ENCODE peak calls at places on chromosomes 4 and X, in five cellular contexts. One of them, this sample, is unnamed.

GRCh38 chr4:117370944-117371665 is 285.7 kb upstream of the TRAM1L1 start:
- DNase-seq in upper lobe of left lung: no peak
- DNase-seq in psoas muscle: no peak
- DNase-seq in body of pancreas: no peak
- DNase-seq in Panc1: no peak
- DNase-seq in this sample: no peak

GRCh38 chrX:102768984-102769761 is 48.6 kb downstream of the GPRASP3 start:
- DNase-seq in psoas muscle: peak
- DNase-seq in Panc1: peak
- DNase-seq in upper lobe of left lung: peak
- DNase-seq in body of pancreas: peak
- DNase-seq in this sample: peak

GRCh38 chr4:72312032-72312650 is 256.9 kb downstream of the ADAMTS3 start:
- DNase-seq in upper lobe of left lung: peak
- DNase-seq in body of pancreas: peak
- DNase-seq in psoas muscle: peak
- DNase-seq in Panc1: no peak
- DNase-seq in this sample: no peak

GRCh38 chr4:37279894-37280592 is 35.5 kb downstream of the NWD2 start:
- DNase-seq in upper lobe of left lung: no peak
- DNase-seq in psoas muscle: no peak
- DNase-seq in body of pancreas: peak
- DNase-seq in Panc1: no peak
- DNase-seq in this sample: no peak

GRCh38 chrX:44157858-44158257 is 184.7 kb upstream of the NDP start:
- DNase-seq in upper lobe of left lung: no peak
- DNase-seq in psoas muscle: no peak
- DNase-seq in body of pancreas: no peak
- DNase-seq in Panc1: no peak
- DNase-seq in this sample: no peak

GRCh38 chr4:184434496-184435066 is 39.8 kb downstream of the IRF2 start:
- DNase-seq in Panc1: no peak
- DNase-seq in psoas muscle: no peak
- DNase-seq in upper lobe of left lung: no peak
- DNase-seq in body of pancreas: no peak
- DNase-seq in this sample: no peak

GRCh38 chrX:34903316-34903715 is 39.3 kb upstream of the FAM47B start:
- DNase-seq in body of pancreas: no peak
- DNase-seq in psoas muscle: no peak
- DNase-seq in upper lobe of left lung: no peak
- DNase-seq in Panc1: no peak
- DNase-seq in this sample: no peak

GRCh38 chr4:3046149-3046548 is 28.2 kb downstream of the HTT-AS start:
- DNase-seq in body of pancreas: no peak
- DNase-seq in psoas muscle: no peak
- DNase-seq in upper lobe of left lung: no peak
- DNase-seq in Panc1: no peak
- DNase-seq in this sample: no peak

GRCh38 chr4:146159384-146160058 is 16.0 kb upstream of the LSM6 start:
- DNase-seq in Panc1: no peak
- DNase-seq in body of pancreas: no peak
- DNase-seq in psoas muscle: no peak
- DNase-seq in upper lobe of left lung: no peak
- DNase-seq in this sample: no peak

GRCh38 chr4:15147709-15148651 is 145.7 kb downstream of the CPEB2 start:
- DNase-seq in upper lobe of left lung: no peak
- DNase-seq in psoas muscle: no peak
- DNase-seq in body of pancreas: no peak
- DNase-seq in Panc1: no peak
- DNase-seq in this sample: no peak

GRCh38 chr4:15153662-15154061 is 151.4 kb downstream of the CPEB2 start:
- DNase-seq in Panc1: no peak
- DNase-seq in body of pancreas: no peak
- DNase-seq in psoas muscle: no peak
- DNase-seq in upper lobe of left lung: no peak
- DNase-seq in this sample: no peak

GRCh38 chr4:15150636-15151432 is 148.6 kb downstream of the CPEB2 start:
- DNase-seq in body of pancreas: no peak
- DNase-seq in psoas muscle: no peak
- DNase-seq in Panc1: no peak
- DNase-seq in upper lobe of left lung: no peak
- DNase-seq in this sample: no peak

GRCh38 chr4:15149234-15149841 is 147.1 kb downstream of the CPEB2 start:
- DNase-seq in psoas muscle: no peak
- DNase-seq in body of pancreas: no peak
- DNase-seq in upper lobe of left lung: no peak
- DNase-seq in Panc1: no peak
- DNase-seq in this sample: no peak

GRCh38 chr4:15149842-15150592 is 147.7 kb downstream of the CPEB2 start:
- DNase-seq in psoas muscle: peak
- DNase-seq in upper lobe of left lung: peak
- DNase-seq in Panc1: no peak
- DNase-seq in body of pancreas: peak
- DNase-seq in this sample: peak
- TF ChIP-seq CTCF in psoas muscle: no peak
- TF ChIP-seq CTCF in upper lobe of left lung: peak
- TF ChIP-seq CTCF in Panc1: no peak
- TF ChIP-seq CTCF in body of pancreas: no peak
- TF ChIP-seq CTCF in this sample: peak

GRCh38 chrX:153549231-153549630 is 31.8 kb downstream of the ATP2B3 start:
- DNase-seq in upper lobe of left lung: no peak
- DNase-seq in psoas muscle: no peak
- DNase-seq in body of pancreas: no peak
- DNase-seq in Panc1: no peak
- DNase-seq in this sample: no peak

GRCh38 chrX:153551135-153551534 is 33.7 kb downstream of the ATP2B3 start:
- DNase-seq in body of pancreas: no peak
- DNase-seq in psoas muscle: no peak
- DNase-seq in Panc1: no peak
- DNase-seq in upper lobe of left lung: no peak
- DNase-seq in this sample: no peak

GRCh38 chrX:153546386-153546785 is 28.9 kb downstream of the ATP2B3 start:
- DNase-seq in upper lobe of left lung: no peak
- DNase-seq in Panc1: no peak
- DNase-seq in psoas muscle: no peak
- DNase-seq in body of pancreas: no peak
- DNase-seq in this sample: no peak

GRCh38 chrX:153554519-153555167 is 37.2 kb downstream of the ATP2B3 start:
- DNase-seq in psoas muscle: peak
- DNase-seq in upper lobe of left lung: peak
- DNase-seq in Panc1: peak
- DNase-seq in body of pancreas: peak
- DNase-seq in this sample: no peak

GRCh38 chrX:153549807-153550206 is 32.4 kb downstream of the ATP2B3 start:
- DNase-seq in Panc1: no peak
- DNase-seq in body of pancreas: no peak
- DNase-seq in upper lobe of left lung: no peak
- DNase-seq in psoas muscle: no peak
- DNase-seq in this sample: no peak
- TF ChIP-seq CTCF in Panc1: no peak
- TF ChIP-seq CTCF in body of pancreas: no peak
- TF ChIP-seq CTCF in upper lobe of left lung: no peak
- TF ChIP-seq CTCF in psoas muscle: no peak
- TF ChIP-seq CTCF in this sample: no peak

DNA sequence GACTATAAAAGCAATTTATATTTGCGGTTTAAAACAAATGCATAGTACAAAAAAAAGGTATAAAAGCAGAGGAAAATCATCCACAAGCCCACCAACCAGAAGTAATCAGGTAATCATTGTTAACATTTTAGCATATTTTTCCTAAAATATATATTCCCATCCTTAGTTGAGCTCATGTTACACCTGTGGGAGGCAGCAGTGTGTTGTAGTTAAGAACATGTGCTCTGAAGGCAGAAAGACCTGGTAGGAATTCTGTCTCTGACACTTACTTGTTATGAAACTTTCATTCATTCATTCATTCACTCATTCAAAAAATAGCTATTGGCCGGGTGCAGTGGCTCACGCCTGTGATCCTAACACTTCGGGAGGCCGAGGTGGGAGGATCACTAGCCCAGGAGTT is 15.4 kb upstream of the CDKL5 start:
- DNase-seq in psoas muscle: no peak
- DNase-seq in Panc1: no peak
- DNase-seq in body of pancreas: peak
- DNase-seq in upper lobe of left lung: peak
- DNase-seq in this sample: no peak
- TF ChIP-seq CTCF in psoas muscle: no peak
- TF ChIP-seq CTCF in Panc1: peak
- TF ChIP-seq CTCF in body of pancreas: no peak
- TF ChIP-seq CTCF in upper lobe of left lung: peak
- TF ChIP-seq CTCF in this sample: peak

GRCh38 chr4:149050840-149051239 is 608.6 kb upstream of the NR3C2 start:
- DNase-seq in body of pancreas: no peak
- DNase-seq in upper lobe of left lung: no peak
- DNase-seq in Panc1: no peak
- DNase-seq in psoas muscle: no peak
- DNase-seq in this sample: no peak
- TF ChIP-seq CTCF in body of pancreas: no peak
- TF ChIP-seq CTCF in upper lobe of left lung: no peak
- TF ChIP-seq CTCF in Panc1: no peak
- TF ChIP-seq CTCF in psoas muscle: no peak
- TF ChIP-seq CTCF in this sample: no peak

GRCh38 chr4:46386570-46386969 is 3.4 kb downstream of the GABRA2 start:
- DNase-seq in body of pancreas: no peak
- DNase-seq in psoas muscle: no peak
- DNase-seq in upper lobe of left lung: no peak
- DNase-seq in Panc1: no peak
- DNase-seq in this sample: no peak
- TF ChIP-seq CTCF in body of pancreas: no peak
- TF ChIP-seq CTCF in psoas muscle: no peak
- TF ChIP-seq CTCF in upper lobe of left lung: no peak
- TF ChIP-seq CTCF in Panc1: peak
- TF ChIP-seq CTCF in this sample: no peak

DNA sequence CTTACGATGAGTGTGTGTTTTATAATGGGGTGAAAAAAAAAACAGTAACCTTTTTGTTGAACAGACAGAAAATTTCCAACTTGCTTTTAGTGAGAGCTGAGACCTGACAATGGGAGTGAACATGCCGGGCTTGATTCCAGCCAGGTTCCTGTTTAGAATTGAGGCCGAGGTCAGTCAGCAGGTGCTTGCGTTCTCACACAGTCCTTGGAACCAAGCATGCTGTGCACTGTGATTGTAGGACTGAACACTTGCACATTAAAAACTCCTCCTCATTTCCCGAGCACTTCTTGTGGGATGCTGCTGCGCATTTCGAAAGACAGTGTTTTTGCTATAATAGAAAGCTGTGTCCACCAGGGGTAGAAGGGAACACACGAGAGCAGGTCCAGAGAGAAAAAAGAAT is 51.8 kb downstream of the TMEM131L start:
- DNase-seq in body of pancreas: peak
- DNase-seq in upper lobe of left lung: no peak
- DNase-seq in psoas muscle: no peak
- DNase-seq in Panc1: no peak
- DNase-seq in this sample: no peak
- TF ChIP-seq CTCF in body of pancreas: no peak
- TF ChIP-seq CTCF in upper lobe of left lung: no peak
- TF ChIP-seq CTCF in psoas muscle: no peak
- TF ChIP-seq CTCF in Panc1: no peak
- TF ChIP-seq CTCF in this sample: no peak

DNA sequence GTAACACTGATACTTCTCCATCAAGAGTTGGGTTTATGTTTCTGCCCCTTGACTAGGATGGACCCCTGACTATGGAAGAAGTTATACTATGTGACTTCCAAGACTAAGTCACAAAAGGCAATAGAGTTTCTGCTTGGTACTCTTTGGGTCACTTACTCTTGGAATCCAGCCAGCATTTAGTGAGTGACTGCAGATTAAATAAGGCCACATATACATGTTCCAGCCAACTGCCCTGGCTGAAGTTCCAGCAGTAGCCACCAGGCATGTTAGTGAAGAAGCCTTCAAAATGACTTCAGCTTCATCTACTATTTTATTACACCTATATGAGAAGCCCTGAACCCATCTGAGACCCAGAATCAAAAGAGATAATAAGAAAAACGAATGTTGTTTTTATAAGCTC is 524.0 kb downstream of the DMD start:
- DNase-seq in psoas muscle: peak
- DNase-seq in Panc1: no peak
- DNase-seq in body of pancreas: no peak
- DNase-seq in upper lobe of left lung: no peak
- DNase-seq in this sample: no peak
- TF ChIP-seq CTCF in psoas muscle: no peak
- TF ChIP-seq CTCF in Panc1: no peak
- TF ChIP-seq CTCF in body of pancreas: no peak
- TF ChIP-seq CTCF in upper lobe of left lung: no peak
- TF ChIP-seq CTCF in this sample: no peak

This sample was measured in osteocyte.